ENCODE peak calls at places on chromosomes 16 and 17, in four cellular contexts. J is CD8-positive, alpha-beta memory T cell; Q is sigmoid colon; F is right cardiac atrium. L is an unnamed sample. For H3K4me1, the result is how much of the 10 kb centered on the place peaks cover.

GRCh38 chr16:55100100-55100499 is 169.4 kb downstream of the IRX5 start:
- DNase-seq in J (no peak), Q (no peak), F (no peak), L (no peak)

GRCh38 chr17:70552230-70552981 is 383.1 kb downstream of the KCNJ2 start:
- DNase-seq in J (no peak), Q (no peak), F (no peak), L (no peak)

GRCh38 chr16:31507617-31507928 is 618 bp downstream of the RUSF1 start:
- DNase-seq in J (no peak), Q (no peak), F (no peak), L (no peak)

GRCh38 chr17:76781056-76781982 is 43.4 kb downstream of the MFSD11 start:
- DNase-seq in J (no peak), Q (no peak), F (no peak), L (no peak)

GRCh38 chr16:3472878-3473595 is 22.3 kb downstream of the C16orf90 start:
- DNase-seq in J (no peak), Q (no peak), F (no peak), L (no peak)

GRCh38 chr17:82317394-82318168 is at the start of gene CD7:
- DNase-seq in J (peak), Q (no peak), F (no peak), L (no peak)

GRCh38 chr17:61211233-61211632 is 188.4 kb upstream of the TBX2 start:
- DNase-seq in J (no peak), Q (no peak), F (no peak), L (no peak)

GRCh38 chr16:10368984-10369551 is 16.8 kb upstream of the ATF7IP2 start:
- DNase-seq in J (no peak), Q (no peak), F (no peak), L (no peak)

GRCh38 chr17:28663723-28664122 is 1.7 kb downstream of the SUPT6H start:
- DNase-seq in J (no peak), Q (no peak), F (no peak), L (no peak)

GRCh38 chr17:18948476-18949006 is 3.4 kb upstream of the SLC5A10 start:
- DNase-seq in J (no peak), Q (no peak), F (no peak), L (no peak)

GRCh38 chr16:66849021-66849420 is 4.8 kb downstream of the CA7 start:
- DNase-seq in J (no peak), Q (no peak), F (no peak), L (no peak)

GRCh38 chr17:19448341-19449268 is 37.6 kb downstream of the RNF112 start:
- DNase-seq in J (no peak), Q (peak), F (no peak), L (no peak)

GRCh38 chr17:77167472-77168306 is 26.9 kb downstream of the SEC14L1 start:
- DNase-seq in J (no peak), Q (no peak), F (no peak), L (no peak)

GRCh38 chr17:53749178-53749577 is 73.5 kb upstream of the KIF2B start:
- DNase-seq in J (no peak), Q (no peak), F (no peak), L (no peak)

GRCh38 chr16:81175325-81175891 is 63.1 kb upstream of the BCO1 start:
- DNase-seq in J (no peak), Q (no peak), F (no peak), L (no peak)

GRCh38 chr17:42675348-42675983 is 1.3 kb downstream of the PLEKHH3 start:
- DNase-seq in J (no peak), Q (no peak), F (no peak), L (no peak)
- H3K4me1 ChIP-seq in J (half or more), Q (under half), F (under half), L (under half)

GRCh38 chr16:85674828-85675227 is 13.9 kb downstream of the GINS2 start:
- DNase-seq in J (no peak), Q (no peak), F (no peak), L (no peak)

GRCh38 chr16:85676466-85676865 is 12.3 kb downstream of the GINS2 start:
- DNase-seq in J (no peak), Q (no peak), F (no peak), L (peak)

GRCh38 chr16:85673529-85674417 is 15.0 kb downstream of the GINS2 start:
- DNase-seq in J (no peak), Q (no peak), F (peak), L (peak)

GRCh38 chr16:85674418-85674755 is 14.4 kb downstream of the GINS2 start:
- DNase-seq in J (no peak), Q (no peak), F (no peak), L (no peak)

GRCh38 chr16:85675528-85675927 is 13.2 kb downstream of the GINS2 start:
- DNase-seq in J (no peak), Q (no peak), F (no peak), L (peak)
- H3K4me1 ChIP-seq in J (under half), Q (under half), F (under half), L (under half)

GRCh38 chr16:88792078-88792550 is 7.1 kb upstream of the PIEZO1 start:
- DNase-seq in J (no peak), Q (no peak), F (no peak), L (peak)
- H3K4me1 ChIP-seq in J (half or more), Q (under half), F (under half), L (under half)

GRCh38 chr17:42276359-42276608 is at the start of gene STAT5B:
- DNase-seq in J (peak), Q (peak), F (peak), L (peak)

GRCh38 chr17:42273474-42274272 is 2.5 kb downstream of the STAT5B start:
- DNase-seq in J (no peak), Q (no peak), F (no peak), L (no peak)

GRCh38 chr17:42275527-42276358 is 448 bp downstream of the STAT5B start:
- DNase-seq in J (peak), Q (peak), F (peak), L (peak)

GRCh38 chr17:42274273-42274542 is 2.0 kb downstream of the STAT5B start:
- DNase-seq in J (no peak), Q (no peak), F (no peak), L (no peak)

DNA sequence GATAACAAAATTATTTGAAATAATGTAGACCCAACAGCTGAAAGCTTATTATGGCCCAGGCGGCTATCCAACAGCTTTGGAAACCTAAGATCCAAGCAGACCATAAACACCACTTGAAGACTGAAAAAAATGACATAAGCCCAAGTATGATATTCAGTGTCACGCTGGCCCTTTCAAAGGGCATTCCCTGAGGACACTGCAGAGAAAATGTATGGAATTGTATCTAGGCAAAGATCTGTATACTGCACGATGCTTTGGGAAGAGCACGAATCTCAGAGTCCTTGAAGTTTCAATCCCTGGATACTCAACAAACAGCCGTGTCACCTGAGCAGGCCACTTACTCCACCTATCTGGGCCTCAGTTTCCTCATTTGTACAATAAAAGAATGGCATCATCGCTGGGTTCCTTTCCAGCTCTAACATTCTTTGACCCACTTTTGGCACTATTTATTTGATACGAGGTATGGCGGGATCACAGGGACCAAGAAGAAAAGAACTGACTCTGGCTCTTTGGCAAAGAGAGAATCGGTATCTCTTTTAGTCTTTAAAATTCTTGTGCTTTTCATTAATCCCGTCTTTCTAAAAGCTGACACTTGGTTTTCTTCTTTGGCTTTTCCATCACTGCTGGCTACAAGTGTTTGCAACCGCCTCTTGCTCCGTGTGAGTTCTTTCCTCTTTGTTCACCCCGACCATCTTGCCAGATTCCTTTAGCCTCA is 1.2 kb downstream of the STAT5B start:
- DNase-seq in J (no peak), Q (peak), F (no peak), L (no peak)
- H3K4me1 ChIP-seq in J (half or more), Q (under half), F (under half), L (under half)

L was measured in aorta.